ENCODE peak calls at places on chromosome 19, in nine cellular contexts. P, B, R, Z, D, C, A, L and I are unnamed samples.

GRCh38 chr19:41352279-41352608 is 1.5 kb downstream of the TGFB1 start:
- DNase-seq in P (no peak), B (no peak), R (no peak), Z (no peak), D (peak), C (no peak), A (no peak), L (no peak), I (no peak)

GRCh38 chr19:10112895-10113591 is 1.6 kb downstream of the P2RY11 start:
- DNase-seq in P (no peak), B (peak), R (no peak), Z (no peak), D (peak), C (peak), A (peak), L (no peak), I (peak)

GRCh38 chr19:1068111-1069001 is 1.4 kb downstream of the ARHGAP45 start:
- DNase-seq in P (peak), B (peak), R (peak), Z (no peak), D (peak), C (no peak), A (no peak), L (no peak), I (no peak)

GRCh38 chr19:16330368-16330801 is 5.8 kb downstream of the KLF2 start:
- DNase-seq in P (peak), B (peak), R (peak), Z (peak), D (peak), C (peak), A (no peak), L (peak), I (no peak)

GRCh38 chr19:49019242-49019932 is 2.5 kb upstream of the LHB start:
- DNase-seq in P (peak), B (peak), R (peak), Z (peak), D (peak), C (peak), A (no peak), L (peak), I (peak)

GRCh38 chr19:48147597-48148175 is 22.5 kb downstream of the LIG1 start:
- DNase-seq in P (no peak), B (no peak), R (no peak), Z (no peak), D (no peak), C (no peak), A (no peak), L (no peak), I (no peak)

GRCh38 chr19:36051637-36052036 is 2.4 kb downstream of the THAP8 start:
- DNase-seq in P (no peak), B (no peak), R (no peak), Z (no peak), D (no peak), C (no peak), A (no peak), L (no peak), I (no peak)

GRCh38 chr19:33639034-33639681 is 17.4 kb downstream of the CHST8 start:
- DNase-seq in P (no peak), B (no peak), R (no peak), Z (no peak), D (no peak), C (no peak), A (no peak), L (no peak), I (peak)

GRCh38 chr19:13078897-13079541 is 23.6 kb downstream of the LYL1 start:
- DNase-seq in P (no peak), B (no peak), R (no peak), Z (no peak), D (no peak), C (no peak), A (peak), L (no peak), I (no peak)

GRCh38 chr19:41746593-41747227 is 8.6 kb upstream of the CEACAM6 start:
- DNase-seq in P (peak), B (peak), R (peak), Z (peak), D (no peak), C (peak), A (peak), L (no peak), I (no peak)

GRCh38 chr19:2045501-2046045 is 5.5 kb downstream of the MKNK2 start:
- DNase-seq in P (no peak), B (no peak), R (peak), Z (no peak), D (peak), C (no peak), A (peak), L (no peak), I (no peak)

GRCh38 chr19:7288977-7289376 is 5.2 kb downstream of the INSR start:
- DNase-seq in P (no peak), B (no peak), R (no peak), Z (no peak), D (no peak), C (no peak), A (no peak), L (no peak), I (no peak)

GRCh38 chr19:5631511-5632240 is 8.8 kb downstream of the SAFB start:
- DNase-seq in P (no peak), B (no peak), R (no peak), Z (no peak), D (no peak), C (no peak), A (no peak), L (no peak), I (no peak)

GRCh38 chr19:48798937-48799336 is 11.9 kb downstream of the BCAT2 start:
- DNase-seq in P (no peak), B (no peak), R (no peak), Z (no peak), D (no peak), C (no peak), A (no peak), L (no peak), I (no peak)

GRCh38 chr19:5292843-5293606 is 47.6 kb downstream of the PTPRS start:
- DNase-seq in P (peak), B (peak), R (peak), Z (peak), D (peak), C (peak), A (peak), L (peak), I (peak)

GRCh38 chr19:48717059-48717395 is 2.5 kb downstream of the MAMSTR start:
- DNase-seq in P (no peak), B (no peak), R (no peak), Z (no peak), D (no peak), C (no peak), A (no peak), L (no peak), I (no peak)

DNA sequence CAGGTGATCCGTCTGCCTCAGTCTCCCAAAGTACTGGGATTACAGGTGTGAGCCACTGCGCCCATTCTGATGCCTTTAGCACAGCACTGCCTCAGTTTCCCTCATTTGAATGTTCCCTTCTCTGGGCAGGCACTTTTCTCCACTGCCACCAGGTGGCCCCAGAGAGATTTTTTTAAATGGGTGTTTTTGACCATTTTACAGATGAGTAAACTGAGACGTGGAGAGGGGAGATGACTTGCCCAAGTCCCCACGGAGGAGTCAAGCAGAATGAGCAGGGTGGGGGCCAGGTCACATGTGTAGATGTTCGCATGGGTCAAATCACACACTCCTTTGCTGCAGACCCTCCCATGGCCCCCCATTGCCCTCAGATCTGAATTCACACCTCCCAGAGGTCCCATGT is 3.2 kb upstream of the PDE4C start:
- DNase-seq in P (no peak), B (no peak), R (no peak), Z (no peak), D (no peak), C (no peak), A (no peak), L (no peak), I (no peak)
- TF ChIP-seq CTCF in P (peak), B (peak), R (peak), Z (no peak), D (peak), C (peak), A (no peak), L (no peak), I (peak)

GRCh38 chr19:58091251-58091995 is 6.6 kb downstream of the ZSCAN18 start:
- DNase-seq in P (no peak), B (no peak), R (no peak), Z (no peak), D (no peak), C (no peak), A (no peak), L (no peak), I (no peak)
- TF ChIP-seq CTCF in P (no peak), B (no peak), R (no peak), Z (no peak), D (no peak), C (no peak), A (no peak), L (no peak), I (no peak)

GRCh38 chr19:19316082-19316481 is 4.2 kb downstream of the SUGP1 start:
- DNase-seq in P (no peak), B (no peak), R (no peak), Z (no peak), D (no peak), C (no peak), A (no peak), L (no peak), I (no peak)

GRCh38 chr19:19324059-19324755 is 3.6 kb downstream of the MAU2 start:
- DNase-seq in P (no peak), B (no peak), R (no peak), Z (no peak), D (no peak), C (no peak), A (no peak), L (no peak), I (no peak)

GRCh38 chr19:19321143-19321577 is 531 bp downstream of the MAU2 start:
- DNase-seq in P (no peak), B (no peak), R (no peak), Z (no peak), D (no peak), C (no peak), A (no peak), L (no peak), I (no peak)

GRCh38 chr19:19319725-19320361 is 466 bp downstream of the SUGP1 start:
- DNase-seq in P (no peak), B (no peak), R (no peak), Z (no peak), D (no peak), C (no peak), A (no peak), L (peak), I (no peak)

GRCh38 chr19:19320362-19321142 is at the start of the genes MAU2 and SUGP1:
- DNase-seq in P (peak), B (peak), R (peak), Z (peak), D (peak), C (peak), A (peak), L (peak), I (peak)
- TF ChIP-seq CTCF in P (peak), B (no peak), R (no peak), Z (no peak), D (peak), C (no peak), A (peak), L (peak), I (no peak)

GRCh38 chr19:3275068-3275582 is 50.7 kb downstream of the CELF5 start:
- DNase-seq in P (no peak), B (peak), R (no peak), Z (no peak), D (no peak), C (peak), A (peak), L (no peak), I (no peak)
- TF ChIP-seq CTCF in P (no peak), B (peak), R (no peak), Z (no peak), D (no peak), C (no peak), A (no peak), L (no peak), I (peak)

DNA sequence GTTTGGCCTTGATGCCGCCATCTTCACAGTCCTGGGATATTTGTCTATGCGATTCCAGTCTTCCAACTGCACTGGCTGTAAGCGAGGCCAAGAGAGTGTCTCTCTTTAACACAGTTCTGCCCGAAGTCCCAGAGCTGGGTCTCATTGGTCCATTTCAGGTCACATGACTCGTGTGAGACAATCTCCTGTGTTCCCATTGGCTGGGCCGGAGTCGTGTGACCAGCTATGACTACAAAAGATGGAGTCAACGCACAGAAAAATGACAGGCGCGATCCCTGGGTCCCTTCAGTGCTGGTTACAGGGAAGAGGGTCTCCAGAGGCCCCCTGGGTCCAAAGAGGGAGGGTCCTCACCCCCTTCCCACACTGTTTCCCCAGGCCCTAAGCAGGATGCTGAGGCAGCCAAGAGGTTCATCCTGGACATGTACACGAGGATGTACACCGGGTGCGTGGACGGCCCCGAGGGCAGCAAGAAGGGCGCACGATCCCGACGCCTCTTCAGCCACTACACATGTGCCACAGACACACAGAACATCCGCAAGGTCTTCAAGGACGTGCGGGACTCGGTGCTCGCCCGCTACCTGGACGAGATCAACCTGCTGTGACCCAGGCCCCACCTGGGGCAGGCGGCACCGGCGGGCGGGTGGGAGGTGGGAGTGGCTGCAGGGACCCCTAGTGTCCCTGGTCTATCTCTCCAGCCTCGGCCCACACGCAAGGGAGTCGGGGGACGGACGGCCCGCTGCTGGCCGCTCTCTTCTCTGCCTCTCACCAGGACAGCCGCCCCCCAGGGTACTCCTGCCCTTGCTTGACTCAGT is 15.9 kb upstream of the S1PR4 start:
- DNase-seq in P (no peak), B (no peak), R (no peak), Z (peak), D (no peak), C (no peak), A (no peak), L (no peak), I (no peak)
- TF ChIP-seq CTCF in P (no peak), B (no peak), R (no peak), Z (no peak), D (no peak), C (no peak), A (no peak), L (no peak), I (no peak)

DNA sequence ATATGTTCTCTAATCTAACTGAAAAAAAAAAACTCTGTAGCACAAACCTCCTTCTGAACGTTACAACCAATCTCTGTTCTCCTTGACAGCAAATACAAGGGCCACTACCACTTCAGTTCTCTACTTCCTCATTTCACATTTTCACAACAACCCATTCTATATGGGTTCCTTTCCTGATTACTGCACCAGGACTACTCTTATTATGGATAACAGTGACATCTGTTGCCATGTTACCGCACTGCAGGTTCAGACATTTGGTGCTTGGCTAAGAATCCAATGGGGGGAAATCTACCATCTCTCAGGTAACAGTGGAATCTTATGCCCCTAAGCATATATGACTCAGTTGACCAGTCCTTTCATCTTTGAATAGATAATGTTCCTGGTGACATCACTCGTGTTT is 11.6 kb upstream of the FPR3 start:
- DNase-seq in P (no peak), B (no peak), R (no peak), Z (peak), D (no peak), C (peak), A (no peak), L (no peak), I (no peak)
- TF ChIP-seq CTCF in P (no peak), B (no peak), R (peak), Z (peak), D (no peak), C (no peak), A (no peak), L (no peak), I (peak)